ENCODE peak calls at places on chromosomes 3 and 15, in four cellular contexts. T is NCI-H1092, F is NCI-H2081, Y is tibial artery. N is an unnamed sample.

GRCh38 chr3:177300039-177300833 is 103.0 kb upstream of the TBL1XR1 start:
- DNase-seq in T (peak), F (no peak), Y (no peak), N (peak)

GRCh38 chr3:130725746-130726145 is 20.9 kb downstream of the PIK3R4 start:
- DNase-seq in T (no peak), F (no peak), Y (no peak), N (peak)

GRCh38 chr3:43773273-43774104 is 82.8 kb downstream of the ABHD5 start:
- DNase-seq in T (no peak), F (no peak), Y (peak), N (peak)

GRCh38 chr3:167941234-167941995 is 154.3 kb downstream of the GOLIM4 start:
- DNase-seq in T (no peak), F (no peak), Y (peak), N (peak)

GRCh38 chr15:41507820-41508290 is 5.8 kb downstream of the LTK start:
- DNase-seq in T (no peak), F (peak), Y (no peak), N (no peak)

GRCh38 chr15:31338879-31339557 is 12.4 kb downstream of the KLF13 start:
- DNase-seq in T (peak), F (peak), Y (peak), N (peak)

GRCh38 chr15:65426216-65426853 is 3.6 kb upstream of the IGDCC4 start:
- DNase-seq in T (no peak), F (no peak), Y (peak), N (no peak)

GRCh38 chr3:195150194-195151118 is 120.5 kb downstream of the XXYLT1 start:
- DNase-seq in T (peak), F (peak), Y (peak), N (peak)

GRCh38 chr3:197256836-197257444 is 41.5 kb downstream of the DLG1 start:
- DNase-seq in T (no peak), F (peak), Y (no peak), N (peak)

GRCh38 chr3:126807795-126808194 is 103.8 kb downstream of the CHCHD6 start:
- DNase-seq in T (no peak), F (no peak), Y (no peak), N (no peak)

GRCh38 chr15:83475551-83475950 is 28.4 kb downstream of the SH3GL3 start:
- DNase-seq in T (no peak), F (no peak), Y (no peak), N (peak)

GRCh38 chr3:190008432-190008831 is 112.3 kb downstream of the P3H2 start:
- DNase-seq in T (no peak), F (no peak), Y (no peak), N (no peak)

N was measured in AG10803.